ENCODE peak calls at places on chromosomes 3 and 15, in seven cellular contexts. One of them, this sample, is unnamed.

GRCh38 chr15:98904466-98905048 is 103.0 kb downstream of the PGPEP1L start:
- DNase-seq in NCI-H1105: no peak
- DNase-seq in stimulated activated CD4-positive, alpha-beta T cell treated with anti-CD3 and anti-CD28 coated beads, Interleukin-12 subunit alpha, Interleukin-12 subunit beta, amount 100 ng/mL, for 4 hours: no peak
- DNase-seq in ACHN: peak; percentile 45
- DNase-seq in astrocyte: peak; percentile 51
- DNase-seq in kidney tubule cell: peak; percentile 52
- DNase-seq in stimulated activated CD8-positive, alpha-beta memory T cell treated with anti-CD3 and anti-CD28 coated beads, Interleukin-2, amount 100 ng/mL, for 1 hour: no peak
- DNase-seq in this sample: no peak

GRCh38 chr3:172256101-172256687 is 192.1 kb downstream of the GHSR start:
- DNase-seq in NCI-H1105: no peak
- DNase-seq in stimulated activated CD4-positive, alpha-beta T cell treated with anti-CD3 and anti-CD28 coated beads, Interleukin-12 subunit alpha, Interleukin-12 subunit beta, amount 100 ng/mL, for 4 hours: no peak
- DNase-seq in ACHN: no peak
- DNase-seq in astrocyte: peak; percentile 68
- DNase-seq in kidney tubule cell: no peak
- DNase-seq in stimulated activated CD8-positive, alpha-beta memory T cell treated with anti-CD3 and anti-CD28 coated beads, Interleukin-2, amount 100 ng/mL, for 1 hour: no peak
- DNase-seq in this sample: no peak

GRCh38 chr15:89747708-89748682 is 3.1 kb downstream of the MESP1 start:
- DNase-seq in NCI-H1105: no peak
- DNase-seq in stimulated activated CD4-positive, alpha-beta T cell treated with anti-CD3 and anti-CD28 coated beads, Interleukin-12 subunit alpha, Interleukin-12 subunit beta, amount 100 ng/mL, for 4 hours: no peak
- DNase-seq in ACHN: no peak
- DNase-seq in astrocyte: no peak
- DNase-seq in kidney tubule cell: no peak
- DNase-seq in stimulated activated CD8-positive, alpha-beta memory T cell treated with anti-CD3 and anti-CD28 coated beads, Interleukin-2, amount 100 ng/mL, for 1 hour: no peak
- DNase-seq in this sample: no peak

GRCh38 chr3:66256806-66257205 is 36.0 kb downstream of the SLC25A26 start:
- DNase-seq in NCI-H1105: no peak
- DNase-seq in stimulated activated CD4-positive, alpha-beta T cell treated with anti-CD3 and anti-CD28 coated beads, Interleukin-12 subunit alpha, Interleukin-12 subunit beta, amount 100 ng/mL, for 4 hours: no peak
- DNase-seq in ACHN: no peak
- DNase-seq in astrocyte: no peak
- DNase-seq in kidney tubule cell: no peak
- DNase-seq in stimulated activated CD8-positive, alpha-beta memory T cell treated with anti-CD3 and anti-CD28 coated beads, Interleukin-2, amount 100 ng/mL, for 1 hour: no peak
- DNase-seq in this sample: no peak

GRCh38 chr15:82750831-82751181 is 41.1 kb upstream of the AP3B2 start:
- DNase-seq in NCI-H1105: peak; percentile 1
- DNase-seq in stimulated activated CD4-positive, alpha-beta T cell treated with anti-CD3 and anti-CD28 coated beads, Interleukin-12 subunit alpha, Interleukin-12 subunit beta, amount 100 ng/mL, for 4 hours: no peak
- DNase-seq in ACHN: peak; percentile 33
- DNase-seq in astrocyte: no peak
- DNase-seq in kidney tubule cell: peak; percentile 33
- DNase-seq in stimulated activated CD8-positive, alpha-beta memory T cell treated with anti-CD3 and anti-CD28 coated beads, Interleukin-2, amount 100 ng/mL, for 1 hour: no peak
- DNase-seq in this sample: no peak

GRCh38 chr15:52343831-52344230 is 48.2 kb upstream of the MYO5C start:
- DNase-seq in NCI-H1105: no peak
- DNase-seq in stimulated activated CD4-positive, alpha-beta T cell treated with anti-CD3 and anti-CD28 coated beads, Interleukin-12 subunit alpha, Interleukin-12 subunit beta, amount 100 ng/mL, for 4 hours: no peak
- DNase-seq in ACHN: no peak
- DNase-seq in astrocyte: peak; percentile 52
- DNase-seq in kidney tubule cell: no peak
- DNase-seq in stimulated activated CD8-positive, alpha-beta memory T cell treated with anti-CD3 and anti-CD28 coated beads, Interleukin-2, amount 100 ng/mL, for 1 hour: no peak
- DNase-seq in this sample: no peak

GRCh38 chr3:41522620-41523019 is 323.3 kb downstream of the CTNNB1 start:
- DNase-seq in NCI-H1105: no peak
- DNase-seq in stimulated activated CD4-positive, alpha-beta T cell treated with anti-CD3 and anti-CD28 coated beads, Interleukin-12 subunit alpha, Interleukin-12 subunit beta, amount 100 ng/mL, for 4 hours: no peak
- DNase-seq in ACHN: no peak
- DNase-seq in astrocyte: no peak
- DNase-seq in kidney tubule cell: no peak
- DNase-seq in stimulated activated CD8-positive, alpha-beta memory T cell treated with anti-CD3 and anti-CD28 coated beads, Interleukin-2, amount 100 ng/mL, for 1 hour: no peak
- DNase-seq in this sample: peak; percentile 3

GRCh38 chr3:112128843-112129727 is 4.0 kb downstream of the GCSAM start:
- DNase-seq in NCI-H1105: no peak
- DNase-seq in stimulated activated CD4-positive, alpha-beta T cell treated with anti-CD3 and anti-CD28 coated beads, Interleukin-12 subunit alpha, Interleukin-12 subunit beta, amount 100 ng/mL, for 4 hours: peak; percentile 18
- DNase-seq in ACHN: no peak
- DNase-seq in astrocyte: peak; percentile 4
- DNase-seq in kidney tubule cell: no peak
- DNase-seq in stimulated activated CD8-positive, alpha-beta memory T cell treated with anti-CD3 and anti-CD28 coated beads, Interleukin-2, amount 100 ng/mL, for 1 hour: no peak
- DNase-seq in this sample: peak; percentile 58

GRCh38 chr3:20023663-20024417 is 11.8 kb upstream of the PP2D1 start:
- DNase-seq in NCI-H1105: no peak
- DNase-seq in stimulated activated CD4-positive, alpha-beta T cell treated with anti-CD3 and anti-CD28 coated beads, Interleukin-12 subunit alpha, Interleukin-12 subunit beta, amount 100 ng/mL, for 4 hours: no peak
- DNase-seq in ACHN: no peak
- DNase-seq in astrocyte: no peak
- DNase-seq in kidney tubule cell: no peak
- DNase-seq in stimulated activated CD8-positive, alpha-beta memory T cell treated with anti-CD3 and anti-CD28 coated beads, Interleukin-2, amount 100 ng/mL, for 1 hour: no peak
- DNase-seq in this sample: no peak